ENCODE peak calls at places on chromosomes 6 and 20, in ten cellular contexts. A is ascending aorta; Y is lower lobe of right lung; W is iPS DF 6.9; H is epithelial cell of prostate; F is Peyer's patch; S is COLO829; Z is AG08395; C is CD4-positive, alpha-beta T cell; N is MV-4-11. K is an unnamed sample.
A peak's percentile ranks its signal among the peaks of the same experiment; 100 is the strongest.

GRCh38 chr6:72216222-72217106 is 330.1 kb downstream of the RIMS1 start:
- DNase-seq in W (no peak), S (no peak), N (no peak), H (no peak), F (no peak), Y (no peak), A (no peak), C (no peak), Z (no peak), K (no peak)

GRCh38 chr20:32050324-32050723 is 1.7 kb upstream of the HCK start:
- DNase-seq in Z (no peak), S (no peak), Y (no peak), N (no peak), H (no peak), C (no peak), W (no peak), A (no peak), F (no peak), K (no peak)

GRCh38 chr6:79717989-79718388 is 86.9 kb downstream of the SH3BGRL2 start:
- DNase-seq in W (no peak), N (no peak), Z (no peak), Y (no peak), H (no peak), S (no peak), C (no peak), A (no peak), F (no peak), K (no peak)

GRCh38 chr6:1604347-1604990 is 5.2 kb upstream of the FOXC1 start:
- DNase-seq in Z (peak; percentile 73), H (no peak), W (no peak), N (no peak), S (peak; percentile 62), C (peak; percentile 74), A (peak; percentile 87), F (peak; percentile 82), Y (peak; percentile 74), K (peak; percentile 83)

GRCh38 chr6:15663057-15663638 is 320 bp upstream of the DTNBP1 start:
- DNase-seq in W (no peak), H (no peak), Y (no peak), F (no peak), Z (peak; percentile 97), S (peak; percentile 91), A (no peak), C (no peak), N (peak; percentile 61), K (no peak)

GRCh38 chr20:10848810-10849370 is 175.1 kb upstream of the JAG1 start:
- DNase-seq in S (peak; percentile 40), W (no peak), Z (peak; percentile 78), C (no peak), F (peak; percentile 55), H (peak; percentile 58), N (peak; percentile 90), Y (no peak), A (no peak), K (peak; percentile 72)

GRCh38 chr20:49675368-49676151 is 38.1 kb downstream of the B4GALT5 start:
- DNase-seq in S (no peak), F (no peak), N (no peak), Z (no peak), Y (no peak), W (no peak), A (no peak), H (no peak), C (no peak), K (peak; percentile 61)

GRCh38 chr6:137727206-137727605 is 139.9 kb upstream of the TNFAIP3 start:
- DNase-seq in A (no peak), H (no peak), F (no peak), W (no peak), Y (no peak), S (no peak), C (no peak), N (no peak), Z (no peak), K (no peak)

GRCh38 chr6:33372532-33373123 is 19.0 kb upstream of the KIFC1 start:
- DNase-seq in Y (no peak), C (no peak), F (no peak), W (no peak), H (no peak), N (no peak), A (no peak), S (no peak), Z (no peak), K (no peak)

GRCh38 chr6:11380969-11381744 is 148.7 kb upstream of the NEDD9 start:
- DNase-seq in A (no peak), Y (no peak), C (no peak), S (no peak), Z (no peak), H (no peak), W (no peak), N (no peak), F (no peak), K (no peak)

GRCh38 chr6:169167581-169168301 is 85.9 kb downstream of the THBS2 start:
- DNase-seq in Z (peak; percentile 50), A (peak; percentile 96), W (no peak), F (no peak), Y (no peak), C (no peak), S (no peak), H (no peak), N (no peak), K (no peak)

GRCh38 chr20:36017034-36017951 is 48.9 kb downstream of the CNBD2 start:
- DNase-seq in C (no peak), Y (peak; percentile 71), H (no peak), A (peak; percentile 66), N (no peak), Z (peak; percentile 85), S (peak; percentile 64), W (no peak), F (no peak), K (no peak)

GRCh38 chr6:133701633-133702331 is 187.1 kb upstream of the TCF21 start:
- DNase-seq in Z (no peak), S (no peak), W (no peak), N (no peak), A (no peak), F (no peak), C (no peak), H (no peak), Y (no peak), K (no peak)

GRCh38 chr6:169528755-169529154 is 173.1 kb downstream of the WDR27 start:
- DNase-seq in Y (no peak), S (no peak), N (no peak), C (no peak), F (no peak), H (no peak), A (no peak), W (no peak), Z (no peak), K (no peak)

GRCh38 chr20:50029697-50030428 is 47.1 kb downstream of the SNAI1 start:
- DNase-seq in H (no peak), C (no peak), F (no peak), Z (peak; percentile 94), N (peak; percentile 73), W (no peak), S (no peak), Y (no peak), A (peak; percentile 93), K (no peak)

GRCh38 chr6:160973856-160974255 is 17.7 kb upstream of the MAP3K4 start:
- DNase-seq in S (no peak), N (no peak), Y (no peak), C (no peak), W (no peak), F (no peak), Z (peak; percentile 51), H (no peak), A (no peak), K (no peak)

GRCh38 chr6:52596371-52597028 is 19.6 kb upstream of the TRAM2 start:
- DNase-seq in A (no peak), H (no peak), Y (no peak), Z (peak; percentile 67), S (peak; percentile 98), N (peak; percentile 52), W (no peak), C (no peak), F (no peak), K (no peak)

K was measured in mucosa of descending colon.